ENCODE peak calls at places on chromosomes 3 and 15, in six cellular contexts. U, N, A, Y, J and O are unnamed samples.

GRCh38 chr3:119305271-119305670 is 11.1 kb downstream of the ARHGAP31 start:
- DNase-seq in U (no peak), N (no peak), A (no peak), Y (no peak), J (no peak), O (no peak)

GRCh38 chr15:50187525-50187924 is 5.5 kb downstream of the SLC27A2 start:
- DNase-seq in U (no peak), N (no peak), A (no peak), Y (no peak), J (no peak), O (no peak)

GRCh38 chr15:101135532-101136166 is 116.2 kb downstream of the CHSY1 start:
- DNase-seq in U (no peak), N (no peak), A (peak), Y (no peak), J (no peak), O (no peak)

GRCh38 chr15:65370885-65371284 is 6.9 kb downstream of the IGDCC3 start:
- DNase-seq in U (no peak), N (no peak), A (no peak), Y (no peak), J (no peak), O (no peak)

GRCh38 chr3:129233538-129233937 is 15.9 kb upstream of the COPG1 start:
- DNase-seq in U (no peak), N (peak), A (peak), Y (no peak), J (no peak), O (no peak)

GRCh38 chr3:159881208-159881607 is 107.4 kb upstream of the IL12A start:
- DNase-seq in U (no peak), N (no peak), A (no peak), Y (no peak), J (no peak), O (no peak)

GRCh38 chr15:41790756-41791546 is 16.7 kb downstream of the MAPKBP1 start:
- DNase-seq in U (no peak), N (no peak), A (peak), Y (no peak), J (no peak), O (peak)

GRCh38 chr3:36763850-36764703 is at the start of gene DCLK3:
- DNase-seq in U (no peak), N (no peak), A (no peak), Y (no peak), J (no peak), O (peak)

GRCh38 chr3:146125946-146126345 is 35.0 kb downstream of the PLOD2 start:
- DNase-seq in U (no peak), N (no peak), A (no peak), Y (no peak), J (no peak), O (peak)

GRCh38 chr15:41411031-41411430 is 5.9 kb upstream of the RTF1 start:
- DNase-seq in U (no peak), N (no peak), A (no peak), Y (no peak), J (no peak), O (no peak)

GRCh38 chr3:43858052-43858701 is 167.4 kb downstream of the ABHD5 start:
- DNase-seq in U (no peak), N (no peak), A (no peak), Y (no peak), J (no peak), O (no peak)

GRCh38 chr15:86647810-86648440 is 568.3 kb downstream of the AGBL1 start:
- DNase-seq in U (no peak), N (no peak), A (no peak), Y (no peak), J (no peak), O (no peak)

GRCh38 chr15:31214864-31215489 is 111.7 kb upstream of the KLF13 start:
- DNase-seq in U (no peak), N (no peak), A (no peak), Y (no peak), J (no peak), O (peak)

GRCh38 chr3:12954891-12955650 is 113.7 kb upstream of the RPL32 start:
- DNase-seq in U (no peak), N (no peak), A (peak), Y (peak), J (no peak), O (peak)

GRCh38 chr3:123909785-123910184 is 25.7 kb upstream of the MYLK start:
- DNase-seq in U (no peak), N (no peak), A (no peak), Y (no peak), J (no peak), O (no peak)

GRCh38 chr3:42581709-42582473 is at the start of gene SEC22C:
- DNase-seq in U (peak), N (peak), A (peak), Y (peak), J (peak), O (peak)

GRCh38 chr3:108053025-108053424 is 37.8 kb downstream of the CD47 start:
- DNase-seq in U (no peak), N (no peak), A (no peak), Y (no peak), J (no peak), O (no peak)

GRCh38 chr3:108201258-108201657 is 21.0 kb downstream of the IFT57 start:
- DNase-seq in U (no peak), N (no peak), A (no peak), Y (no peak), J (no peak), O (no peak)

GRCh38 chr3:23376516-23377248 is 173.6 kb downstream of the UBE2E2 start:
- DNase-seq in U (no peak), N (no peak), A (no peak), Y (no peak), J (no peak), O (no peak)

GRCh38 chr3:93988283-93988682 is 8.3 kb downstream of the ARL13B start:
- DNase-seq in U (no peak), N (no peak), A (no peak), Y (no peak), J (no peak), O (no peak)

GRCh38 chr3:111763101-111763500 is 96.0 kb upstream of the PHLDB2 start:
- DNase-seq in U (no peak), N (no peak), A (no peak), Y (no peak), J (no peak), O (no peak)

GRCh38 chr15:100714034-100714748 is 111.8 kb downstream of the ASB7 start:
- DNase-seq in U (no peak), N (no peak), A (no peak), Y (no peak), J (no peak), O (no peak)

GRCh38 chr15:66298803-66299251 is 5.5 kb downstream of the DIS3L start:
- DNase-seq in U (no peak), N (no peak), A (no peak), Y (no peak), J (no peak), O (no peak)

GRCh38 chr15:70044168-70044567 is 53.5 kb downstream of the TLE3 start:
- DNase-seq in U (no peak), N (no peak), A (no peak), Y (no peak), J (no peak), O (no peak)

GRCh38 chr15:74799843-74800558 is 12.6 kb upstream of the LMAN1L start:
- DNase-seq in U (peak), N (peak), A (peak), Y (no peak), J (peak), O (peak)

GRCh38 chr3:13045904-13046568 is 27.2 kb downstream of the IQSEC1 start:
- DNase-seq in U (no peak), N (no peak), A (peak), Y (no peak), J (no peak), O (no peak)

GRCh38 chr15:75646944-75647364 is 758 bp upstream of the SNX33 start:
- DNase-seq in U (no peak), N (no peak), A (no peak), Y (no peak), J (no peak), O (no peak)

GRCh38 chr3:170598091-170598502 is 12.2 kb upstream of the SLC7A14 start:
- DNase-seq in U (no peak), N (no peak), A (no peak), Y (no peak), J (no peak), O (no peak)

GRCh38 chr3:156976933-156977332 is 150.8 kb downstream of the LEKR1 start:
- DNase-seq in U (no peak), N (no peak), A (no peak), Y (no peak), J (no peak), O (no peak)

GRCh38 chr15:28013976-28014375 is 85.1 kb downstream of the OCA2 start:
- DNase-seq in U (no peak), N (no peak), A (no peak), Y (no peak), J (no peak), O (no peak)

GRCh38 chr3:127442551-127442950 is 148.0 kb downstream of the TPRA1 start:
- DNase-seq in U (no peak), N (no peak), A (no peak), Y (no peak), J (no peak), O (no peak)

GRCh38 chr3:78737988-78738387 is 1029.8 kb downstream of the ROBO1 start:
- DNase-seq in U (no peak), N (no peak), A (no peak), Y (no peak), J (no peak), O (no peak)

GRCh38 chr3:30081904-30082303 is 524.5 kb upstream of the TGFBR2 start:
- DNase-seq in U (no peak), N (no peak), A (no peak), Y (no peak), J (no peak), O (no peak)

GRCh38 chr15:68471552-68471951 is 39.6 kb upstream of the ITGA11 start:
- DNase-seq in U (no peak), N (no peak), A (no peak), Y (no peak), J (no peak), O (no peak)

GRCh38 chr3:30649572-30650310 is 43.3 kb downstream of the TGFBR2 start:
- DNase-seq in U (no peak), N (peak), A (no peak), Y (no peak), J (no peak), O (peak)

GRCh38 chr3:151708868-151709267 is 24.9 kb upstream of the AADACL2 start:
- DNase-seq in U (no peak), N (no peak), A (no peak), Y (no peak), J (no peak), O (no peak)